ENCODE peak calls at places on chromosomes 3 and 15, in six cellular contexts. P is gastrocnemius medialis, C is BJ, L is prostate gland, B is adrenal gland, W is fibroblast of mammary gland. J is an unnamed sample.

GRCh38 chr3:136120373-136121348 is 75.5 kb downstream of the MSL2 start:
- DNase-seq in P (no peak), L (no peak), C (no peak), B (no peak), W (no peak), J (no peak)

GRCh38 chr3:151314593-151314992 is 2.0 kb downstream of the GPR87 start:
- DNase-seq in C (no peak), L (no peak), P (no peak), W (no peak), B (no peak), J (no peak)

GRCh38 chr3:8625991-8626390 is 18.6 kb downstream of the SSUH2 start:
- DNase-seq in B (no peak), L (no peak), P (no peak), W (peak), C (no peak), J (no peak)

GRCh38 chr3:58237940-58238681 is 519 bp downstream of the ABHD6 start:
- DNase-seq in W (peak), B (peak), L (no peak), P (peak), C (no peak), J (no peak)

GRCh38 chr3:190677001-190677400 is 163.1 kb downstream of the IL1RAP start:
- DNase-seq in L (no peak), B (no peak), P (no peak), C (no peak), W (peak), J (no peak)

GRCh38 chr15:89141885-89142284 is 53.6 kb downstream of the ABHD2 start:
- DNase-seq in W (no peak), L (no peak), B (no peak), P (no peak), C (no peak), J (no peak)

GRCh38 chr15:26028086-26028740 is 165.1 kb upstream of the ATP10A start:
- DNase-seq in L (no peak), P (no peak), B (no peak), W (no peak), C (peak), J (no peak)

GRCh38 chr15:90988249-90988648 is 6.1 kb downstream of the PRC1 start:
- DNase-seq in B (no peak), W (no peak), C (no peak), L (no peak), P (no peak), J (no peak)

GRCh38 chr3:179852117-179852886 is 184.4 kb downstream of the PEX5L start:
- DNase-seq in W (peak), B (no peak), P (no peak), L (no peak), C (no peak), J (no peak)

DNA sequence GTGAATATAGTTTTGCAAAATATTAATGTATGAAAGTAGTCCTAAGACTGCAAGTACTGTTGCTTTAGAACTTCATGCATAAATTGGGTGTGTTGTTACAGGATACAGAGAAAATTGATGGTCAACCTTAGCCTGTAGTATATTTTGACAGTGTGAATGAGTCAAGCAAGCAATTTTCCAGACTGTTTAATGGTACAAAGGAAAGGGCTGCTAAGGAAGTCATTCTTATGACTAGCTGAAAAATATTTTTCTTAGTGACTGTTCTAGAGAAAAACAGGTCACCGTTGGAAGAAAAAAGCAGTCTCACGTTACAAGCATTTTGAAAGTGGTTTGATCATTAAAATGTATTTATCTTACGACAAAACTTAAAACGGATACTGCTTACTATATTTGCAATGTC is 49.2 kb downstream of the MBNL1 start:
- DNase-seq in P (no peak), C (no peak), B (no peak), L (no peak), W (peak), J (no peak)
- H3K4me3 ChIP-seq in P (peak), C (no peak), B (no peak), L (no peak), W (no peak), J (no peak)

GRCh38 chr3:24359645-24360462 is 134.8 kb downstream of the THRB start:
- DNase-seq in L (no peak), C (no peak), W (no peak), B (peak), P (no peak), J (no peak)
- TF ChIP-seq CTCF in L (no peak), C (no peak), W (peak), B (peak), P (no peak), J (peak)

DNA sequence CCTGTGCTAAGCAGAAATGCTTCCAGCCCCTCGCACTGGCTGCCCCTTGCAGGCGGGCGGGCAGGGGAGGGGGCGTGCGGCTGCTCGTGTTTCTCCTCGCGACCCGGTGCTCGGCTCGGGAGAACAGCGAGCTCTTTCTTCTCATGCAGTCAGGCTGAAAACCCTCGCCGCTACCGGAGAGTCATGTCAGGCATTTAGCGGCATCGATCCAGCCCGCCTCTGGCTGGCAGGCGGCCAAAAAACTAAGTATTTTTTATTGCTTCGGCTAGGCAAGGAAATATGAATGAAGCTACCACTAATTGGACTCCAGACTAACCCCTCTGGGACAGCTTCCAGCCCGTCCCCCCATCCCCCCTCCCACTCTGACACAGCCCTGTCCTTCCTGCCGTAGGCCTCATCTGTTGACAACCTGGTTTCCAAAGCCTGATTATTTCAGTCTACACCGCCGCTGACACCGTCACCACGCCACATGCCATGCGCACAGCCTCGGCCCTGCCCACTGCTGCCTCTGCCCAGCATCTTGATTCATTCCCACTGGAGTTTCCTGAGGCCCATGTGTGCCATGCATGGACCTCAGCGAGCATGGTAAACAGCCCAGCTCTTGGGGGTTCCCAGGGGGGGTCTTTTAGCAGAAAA is 35.3 kb downstream of the TLE3 start:
- DNase-seq in P (peak), L (peak), W (peak), C (peak), B (peak), J (no peak)
- H3K4me3 ChIP-seq in P (peak), L (no peak), W (no peak), C (no peak), B (no peak), J (no peak)

DNA sequence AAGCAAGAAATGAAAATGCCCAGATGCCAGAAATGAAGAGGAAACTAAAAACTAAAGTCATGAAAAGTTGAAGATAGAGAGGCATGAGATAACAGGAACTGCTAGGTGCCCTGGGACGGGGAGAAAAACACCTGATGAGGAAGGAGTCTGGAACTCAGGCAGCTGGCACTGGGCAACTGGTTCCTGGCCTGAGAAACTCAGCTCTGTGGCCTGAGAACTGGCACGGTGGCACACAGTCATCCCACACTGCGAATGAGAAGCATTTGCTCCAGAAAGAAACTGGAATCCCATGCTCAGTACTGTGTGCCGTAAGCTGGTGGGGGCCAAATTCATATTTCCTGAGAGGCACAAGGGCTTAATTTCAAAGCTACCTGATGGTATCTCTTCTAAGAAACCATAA is 53.6 kb upstream of the RORA start:
- DNase-seq in L (no peak), B (no peak), P (peak), C (no peak), W (no peak), J (no peak)
- TF ChIP-seq CTCF in L (no peak), B (no peak), P (no peak), C (no peak), W (no peak), J (no peak)

GRCh38 chr15:52652286-52652685 is 26.9 kb downstream of the ATOSA start:
- DNase-seq in W (no peak), L (no peak), B (no peak), C (no peak), P (no peak), J (no peak)
- H3K4me3 ChIP-seq in W (no peak), L (no peak), B (no peak), C (no peak), P (no peak), J (peak)

GRCh38 chr3:142576792-142577191 is 1.7 kb downstream of the ATR start:
- DNase-seq in W (no peak), C (no peak), B (no peak), P (no peak), L (no peak), J (no peak)

GRCh38 chr3:142577701-142578308 is 728 bp downstream of the ATR start:
- DNase-seq in W (peak), P (no peak), C (no peak), B (no peak), L (no peak), J (no peak)

GRCh38 chr3:142580061-142580423 is 1.5 kb upstream of the ATR start:
- DNase-seq in W (no peak), L (no peak), C (no peak), B (no peak), P (no peak), J (no peak)

GRCh38 chr3:142574665-142575064 is 3.9 kb downstream of the ATR start:
- DNase-seq in W (no peak), L (no peak), P (no peak), B (no peak), C (no peak), J (no peak)

GRCh38 chr3:142578309-142579223 is at the start of gene ATR:
- DNase-seq in W (peak), P (peak), C (peak), L (peak), B (peak), J (peak)
- TF ChIP-seq CTCF in W (no peak), P (peak), C (no peak), L (peak), B (no peak), J (no peak)

GRCh38 chr3:147411777-147412176 is 2.6 kb downstream of the ZIC1 start:
- DNase-seq in W (no peak), P (no peak), L (no peak), C (no peak), B (no peak), J (no peak)

GRCh38 chr3:147409143-147410121 is at the start of gene ZIC1:
- DNase-seq in P (no peak), C (peak), L (no peak), B (no peak), W (no peak), J (no peak)

GRCh38 chr3:147411235-147411607 is 2.1 kb downstream of the ZIC1 start:
- DNase-seq in W (peak), P (no peak), C (no peak), B (no peak), L (no peak), J (no peak)

GRCh38 chr3:147410126-147410517 is 957 bp downstream of the ZIC1 start:
- DNase-seq in C (no peak), P (no peak), L (no peak), B (no peak), W (no peak), J (no peak)

GRCh38 chr3:147410518-147411234 is 1.5 kb downstream of the ZIC1 start:
- DNase-seq in L (no peak), C (peak), P (no peak), B (no peak), W (peak), J (no peak)
- H3K4me3 ChIP-seq in L (no peak), C (peak), P (peak), B (no peak), W (peak), J (no peak)

DNA sequence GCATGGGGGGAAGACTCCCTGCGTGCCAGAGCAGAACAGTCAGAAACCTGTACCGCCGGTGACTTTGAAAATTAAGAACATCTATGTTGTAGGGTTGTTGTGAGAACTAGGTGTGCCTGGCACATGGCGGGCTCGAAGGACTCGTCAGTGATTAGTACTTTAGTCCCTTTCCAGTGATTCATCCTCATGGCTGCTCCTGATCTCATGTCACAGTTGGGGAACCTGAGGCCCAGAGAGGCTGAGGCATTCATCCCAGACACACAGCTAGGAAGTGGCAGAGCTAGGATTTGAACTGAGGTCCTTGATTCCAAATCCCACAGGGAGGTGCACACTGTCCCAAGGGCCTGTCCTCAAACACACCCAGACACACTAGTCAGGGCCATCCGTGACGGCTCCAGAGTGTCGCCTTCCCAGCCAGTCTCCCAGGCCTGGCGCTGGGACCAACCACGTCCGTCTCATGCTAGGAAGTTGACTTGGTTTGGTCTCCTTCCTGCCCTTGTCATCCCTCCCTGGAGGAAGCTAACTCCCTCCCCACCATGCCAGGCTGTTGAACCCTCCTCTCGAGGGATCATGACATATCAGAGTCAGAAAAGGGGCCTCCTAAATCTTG is 58.4 kb downstream of the SMAD6 start:
- DNase-seq in W (no peak), P (no peak), B (no peak), C (no peak), L (no peak), J (no peak)
- TF ChIP-seq CTCF in W (no peak), P (no peak), B (no peak), C (no peak), L (no peak), J (no peak)